ENCODE peak calls at places on chromosomes 13 and 19, in seven cellular contexts. N is T-helper 1 cell; A is foreskin fibroblast; B is stimulated activated CD8-positive, alpha-beta memory T cell treated with anti-CD3 and anti-CD28 coated beads, Interleukin-12 subunit alpha, Interleukin-12 subunit beta, amount 100 ng/mL, for 4 hours; F is activated CD8-positive, alpha-beta T cell treated with anti-CD3 and anti-CD28 coated beads for 36 hours; U is hepatic stellate cell; W is transverse colon. V is an unnamed sample.

GRCh38 chr13:88196106-88196505 is 524.9 kb downstream of the SLITRK5 start:
- DNase-seq in N (no peak), A (no peak), B (no peak), F (no peak), U (no peak), W (no peak), V (no peak)

GRCh38 chr13:28117689-28118377 is 17.5 kb upstream of the FLT3 start:
- DNase-seq in N (no peak), A (peak; percentile 28), B (no peak), F (no peak), U (no peak), W (peak; percentile 60), V (no peak)

GRCh38 chr19:2428027-2428690 is 773 bp upstream of the TIMM13 start:
- DNase-seq in N (no peak), A (peak; percentile 69), B (no peak), F (no peak), U (no peak), W (peak; percentile 39), V (peak; percentile 62)

GRCh38 chr13:95256086-95256485 is 45.2 kb downstream of the ABCC4 start:
- DNase-seq in N (no peak), A (peak; percentile 93), B (no peak), F (no peak), U (peak; percentile 63), W (no peak), V (peak; percentile 94)

GRCh38 chr13:25886438-25887214 is 165.2 kb downstream of the SHISA2 start:
- DNase-seq in N (no peak), A (peak; percentile 62), B (no peak), F (peak; percentile 21), U (no peak), W (no peak), V (peak; percentile 41)

GRCh38 chr19:7665076-7665475 is 3.8 kb upstream of the RETN start:
- DNase-seq in N (no peak), A (peak; percentile 80), B (no peak), F (no peak), U (no peak), W (no peak), V (no peak)

GRCh38 chr13:113951246-113951999 is 22.5 kb downstream of the C13orf46 start:
- DNase-seq in N (peak; percentile 23), A (peak; percentile 93), B (peak; percentile 6), F (peak; percentile 74), U (peak; percentile 93), W (peak; percentile 91), V (peak; percentile 66)

GRCh38 chr13:27919299-27919933 is 384 bp upstream of the PDX1 start:
- DNase-seq in N (no peak), A (no peak), B (no peak), F (no peak), U (no peak), W (no peak), V (no peak)

GRCh38 chr13:99971576-99972189 is at the start of gene ZIC5:
- DNase-seq in N (no peak), A (no peak), B (no peak), F (no peak), U (no peak), W (no peak), V (no peak)

GRCh38 chr13:113832204-113832603 is 31.7 kb downstream of the GAS6 start:
- DNase-seq in N (no peak), A (no peak), B (no peak), F (no peak), U (no peak), W (no peak), V (no peak)

GRCh38 chr13:107035778-107036177 is 467.8 kb upstream of the ARGLU1 start:
- DNase-seq in N (no peak), A (peak; percentile 48), B (no peak), F (no peak), U (peak; percentile 31), W (no peak), V (no peak)